ENCODE peak calls at places on chromosome 5, in seven cellular contexts. Z is RWPE1, G is tibial nerve, B is dorsolateral prefrontal cortex, P is fibroblast of lung, L is psoas muscle, Y is endothelial cell of umbilical vein. N is an unnamed sample.

GRCh38 chr5:58318468-58318867 is 141.4 kb downstream of the PLK2 start:
- DNase-seq in B (no peak), Y (peak), P (no peak), G (no peak), Z (no peak), L (no peak), N (no peak)

GRCh38 chr5:172274951-172275753 is 8.4 kb downstream of the UBTD2 start:
- DNase-seq in G (no peak), P (no peak), Y (no peak), Z (peak), L (no peak), B (no peak), N (no peak)

GRCh38 chr5:14161825-14162556 is 18.8 kb downstream of the TRIO start:
- DNase-seq in L (no peak), B (no peak), Y (no peak), G (no peak), P (no peak), Z (no peak), N (no peak)

GRCh38 chr5:61578858-61579503 is 246.9 kb downstream of the ZSWIM6 start:
- DNase-seq in B (no peak), G (no peak), Z (no peak), P (no peak), Y (no peak), L (no peak), N (no peak)

GRCh38 chr5:138032028-138032571 is 779 bp downstream of the FAM13B start:
- DNase-seq in B (no peak), G (peak), L (peak), P (peak), Z (no peak), Y (peak), N (peak)

GRCh38 chr5:78806544-78806943 is 158.0 kb upstream of the LHFPL2 start:
- DNase-seq in P (peak), L (no peak), G (no peak), B (no peak), Z (peak), Y (no peak), N (no peak)

GRCh38 chr5:116953251-116953934 is 378.8 kb upstream of the SEMA6A start:
- DNase-seq in L (no peak), Z (no peak), B (peak), Y (no peak), G (no peak), P (no peak), N (peak)

GRCh38 chr5:158819840-158820620 is 279.7 kb downstream of the EBF1 start:
- DNase-seq in L (no peak), B (no peak), Z (peak), Y (no peak), P (no peak), G (no peak), N (no peak)

GRCh38 chr5:17192191-17192590 is 25.2 kb upstream of the BASP1 start:
- DNase-seq in G (no peak), P (no peak), B (no peak), L (no peak), Y (no peak), Z (no peak), N (no peak)

GRCh38 chr5:1380011-1380817 is 35.3 kb upstream of the CLPTM1L start:
- DNase-seq in G (no peak), B (peak), Z (no peak), P (peak), Y (peak), L (peak), N (peak)

GRCh38 chr5:79567926-79568549 is 44.2 kb upstream of the TENT2 start:
- DNase-seq in G (no peak), P (peak), Z (no peak), Y (no peak), L (no peak), B (no peak), N (no peak)

GRCh38 chr5:147037517-147038205 is 159.1 kb upstream of the PPP2R2B start:
- DNase-seq in Y (peak), G (no peak), L (no peak), P (peak), Z (peak), B (no peak), N (no peak)

GRCh38 chr5:95543017-95543705 is 11.6 kb downstream of the SKIC3 start:
- DNase-seq in G (no peak), B (no peak), L (no peak), Y (no peak), P (peak), Z (no peak), N (no peak)

GRCh38 chr5:76389513-76390154 is 13.5 kb upstream of the IQGAP2 start:
- DNase-seq in P (no peak), G (peak), Y (no peak), Z (no peak), L (no peak), B (no peak), N (no peak)
- H3K27ac ChIP-seq in P (no peak), G (no peak), Y (no peak), Z (no peak), L (no peak), B (no peak), N (no peak)

DNA sequence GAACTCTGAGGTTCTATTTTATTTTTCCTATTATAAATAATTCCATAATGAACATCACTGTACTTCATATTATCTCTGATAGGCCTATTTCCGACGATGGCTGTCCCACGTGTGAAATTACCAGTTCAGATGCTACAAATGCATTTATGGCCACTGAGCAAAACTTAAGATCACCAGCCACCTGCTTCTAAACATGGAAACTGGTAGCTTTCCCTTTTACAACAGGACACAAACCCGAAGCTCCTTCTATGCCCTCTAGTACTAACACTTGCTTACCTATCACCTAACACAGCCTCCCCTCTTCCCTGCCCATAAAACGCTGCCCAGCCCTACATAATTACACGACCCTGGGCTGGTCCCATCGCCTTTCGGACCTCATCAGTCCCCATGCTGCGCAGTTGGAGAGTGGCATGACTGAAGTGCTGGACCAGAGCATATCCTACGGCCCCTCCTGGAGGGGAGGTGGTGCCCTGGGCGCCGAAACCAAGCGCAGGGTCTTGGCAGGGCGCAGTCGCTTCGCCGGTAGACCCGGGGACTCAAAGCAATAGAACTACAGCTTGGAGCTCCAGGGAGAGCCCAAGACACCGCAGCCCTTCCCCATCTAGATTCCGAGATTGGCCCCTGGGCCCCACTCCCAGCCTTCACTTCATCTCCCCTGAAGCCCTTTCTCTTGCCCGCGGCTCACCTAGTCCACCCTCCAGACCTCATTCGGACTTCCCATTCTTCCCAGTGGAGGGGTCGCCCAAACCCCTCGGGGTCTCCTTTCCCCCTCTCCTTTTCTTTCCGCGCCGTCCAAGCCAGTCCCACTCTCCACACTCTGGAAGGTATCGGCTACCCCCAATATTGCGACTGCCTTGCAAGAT is 1.0 kb upstream of the SAP30L start:
- DNase-seq in B (peak), P (peak), G (no peak), Z (peak), Y (peak), L (no peak), N (no peak)
- H3K27ac ChIP-seq in B (peak), P (peak), G (peak), Z (peak), Y (peak), L (peak), N (peak)

GRCh38 chr5:4044881-4045280 is 449.2 kb downstream of the IRX1 start:
- DNase-seq in P (no peak), L (no peak), Y (no peak), B (no peak), G (no peak), Z (no peak), N (no peak)

GRCh38 chr5:4036861-4037260 is 441.2 kb downstream of the IRX1 start:
- DNase-seq in L (no peak), Z (no peak), B (no peak), G (no peak), P (no peak), Y (no peak), N (no peak)

GRCh38 chr5:4038994-4039393 is 443.4 kb downstream of the IRX1 start:
- DNase-seq in L (no peak), Z (no peak), P (no peak), G (no peak), Y (no peak), B (no peak), N (no peak)

GRCh38 chr5:4043135-4043534 is 447.5 kb downstream of the IRX1 start:
- DNase-seq in B (no peak), L (no peak), Z (no peak), Y (no peak), P (no peak), G (no peak), N (no peak)

GRCh38 chr5:4042311-4042710 is 446.7 kb downstream of the IRX1 start:
- DNase-seq in L (no peak), B (no peak), P (no peak), Y (no peak), G (no peak), Z (no peak), N (no peak)
- H3K27ac ChIP-seq in L (no peak), B (no peak), P (no peak), Y (no peak), G (no peak), Z (no peak), N (no peak)

DNA sequence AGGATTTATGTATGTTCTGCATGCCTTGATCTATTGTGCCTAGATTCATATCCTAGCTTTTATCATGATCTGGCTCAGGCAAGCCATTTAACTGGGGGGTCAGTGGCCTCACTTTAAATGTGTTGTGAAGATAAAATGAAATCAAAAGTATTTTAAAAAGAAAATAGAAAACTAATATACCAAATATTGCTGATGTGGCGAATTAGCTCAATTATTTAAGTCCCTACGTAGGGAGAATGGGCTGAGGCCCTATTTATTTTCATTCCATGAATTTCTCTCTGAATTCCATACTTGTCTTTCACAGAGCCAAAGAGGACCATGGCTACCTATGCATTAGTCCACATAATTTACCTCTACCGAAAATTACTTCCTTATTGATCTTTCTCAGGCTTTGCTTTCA is 1.8 kb downstream of the MBLAC2 start:
- DNase-seq in P (no peak), B (no peak), Z (no peak), Y (no peak), G (no peak), L (no peak), N (no peak)
- H3K27ac ChIP-seq in P (no peak), B (no peak), Z (no peak), Y (no peak), G (no peak), L (no peak), N (no peak)

GRCh38 chr5:87392170-87392569 is 20.6 kb downstream of the CCNH start:
- DNase-seq in P (no peak), G (no peak), Z (no peak), Y (no peak), B (no peak), L (no peak), N (no peak)
- H3K27ac ChIP-seq in P (peak), G (peak), Z (no peak), Y (peak), B (no peak), L (no peak), N (no peak)

GRCh38 chr5:152688561-152689274 is 283.6 kb upstream of the NMUR2 start:
- DNase-seq in B (no peak), P (peak), G (no peak), Z (peak), L (peak), Y (no peak), N (no peak)

GRCh38 chr5:152686931-152687330 is 281.9 kb upstream of the NMUR2 start:
- DNase-seq in G (no peak), L (no peak), B (no peak), Y (no peak), P (peak), Z (no peak), N (no peak)

GRCh38 chr5:152689275-152689711 is 284.2 kb upstream of the NMUR2 start:
- DNase-seq in G (no peak), B (no peak), P (no peak), Y (no peak), Z (no peak), L (no peak), N (no peak)
- H3K27ac ChIP-seq in G (no peak), B (no peak), P (no peak), Y (no peak), Z (peak), L (no peak), N (no peak)

GRCh38 chr5:139140631-139141071 is 57.5 kb downstream of the SIL1 start:
- DNase-seq in B (no peak), Z (no peak), Y (no peak), P (peak), G (no peak), L (no peak), N (no peak)

GRCh38 chr5:139138109-139138508 is 60.1 kb downstream of the SIL1 start:
- DNase-seq in L (no peak), Z (no peak), G (no peak), Y (no peak), P (peak), B (no peak), N (no peak)

GRCh38 chr5:139138790-139139189 is 59.4 kb downstream of the SIL1 start:
- DNase-seq in L (peak), Z (peak), P (peak), G (no peak), Y (peak), B (no peak), N (no peak)

GRCh38 chr5:139141410-139141809 is 56.8 kb downstream of the SIL1 start:
- DNase-seq in B (no peak), P (no peak), G (no peak), L (no peak), Z (no peak), Y (no peak), N (no peak)

GRCh38 chr5:139141841-139142240 is 56.3 kb downstream of the SIL1 start:
- DNase-seq in L (no peak), P (peak), Y (peak), Z (no peak), G (no peak), B (no peak), N (no peak)
- H3K27ac ChIP-seq in L (peak), P (peak), Y (no peak), Z (no peak), G (peak), B (peak), N (no peak)

DNA sequence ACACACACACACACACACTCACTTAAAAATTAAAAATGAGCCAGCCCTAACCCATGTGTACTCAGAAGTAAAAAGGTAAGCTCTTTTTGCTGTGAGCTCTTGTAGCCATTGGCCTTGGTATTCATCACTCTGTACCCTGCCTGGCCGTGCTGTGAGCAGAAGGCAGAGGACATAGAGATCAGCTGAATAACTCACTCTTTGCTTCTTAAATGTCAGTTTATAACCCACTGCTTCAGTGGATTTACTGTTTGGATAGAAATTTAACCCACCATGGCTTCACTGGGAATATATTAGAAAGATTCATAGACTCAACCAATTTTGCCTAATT is 341.7 kb upstream of the CD180 start:
- DNase-seq in B (no peak), Y (no peak), G (no peak), Z (no peak), P (no peak), L (no peak), N (no peak)
- H3K27ac ChIP-seq in B (peak), Y (no peak), G (peak), Z (no peak), P (no peak), L (peak), N (no peak)

N was measured in substantia nigra.